ENCODE peak calls at places on chromosomes 3 and 15, in eight cellular contexts. L is left ventricle myocardium inferior, E is RWPE2, H is GM12878, O is hepatocyte, N is lower lobe of right lung, R is heart right ventricle, T is mesenchymal stem cell. W is an unnamed sample.

GRCh38 chr3:107431298-107432012 is 54.2 kb downstream of the CCDC54 start:
- DNase-seq in L (peak; percentile 75), E (peak; percentile 59), H (no peak), O (peak; percentile 79), N (peak; percentile 78), R (peak; percentile 68), T (peak; percentile 80), W (peak; percentile 58)

GRCh38 chr3:116579843-116580242 is 129.7 kb upstream of the TUSC7 start:
- DNase-seq in L (no peak), E (no peak), H (no peak), O (peak; percentile 18), N (no peak), R (no peak), T (peak; percentile 11), W (peak; percentile 3)

GRCh38 chr3:47464603-47465002 is 11.1 kb downstream of the SCAP start:
- DNase-seq in L (no peak), E (no peak), H (no peak), O (no peak), N (no peak), R (no peak), T (no peak), W (peak; percentile 43)

GRCh38 chr3:197525706-197526105 is 30.1 kb downstream of the BDH1 start:
- DNase-seq in L (no peak), E (no peak), H (no peak), O (no peak), N (no peak), R (no peak), T (peak; percentile 29), W (no peak)

GRCh38 chr15:31480356-31481058 is 153.9 kb downstream of the KLF13 start:
- DNase-seq in L (no peak), E (peak; percentile 51), H (no peak), O (no peak), N (no peak), R (no peak), T (no peak), W (no peak)

GRCh38 chr3:171115667-171116066 is 89.1 kb upstream of the SLC2A2 start:
- DNase-seq in L (no peak), E (no peak), H (peak; percentile 5), O (no peak), N (no peak), R (no peak), T (no peak), W (no peak)

GRCh38 chr3:56783644-56784451 is 17.9 kb downstream of the ARHGEF3 start:
- DNase-seq in L (no peak), E (peak; percentile 77), H (peak; percentile 93), O (peak; percentile 52), N (peak; percentile 72), R (no peak), T (peak; percentile 41), W (peak; percentile 88)

GRCh38 chr3:24483873-24484272 is 10.8 kb downstream of the THRB start:
- DNase-seq in L (no peak), E (no peak), H (no peak), O (no peak), N (peak; percentile 49), R (peak; percentile 13), T (no peak), W (no peak)

GRCh38 chr3:194976813-194977322 is 291.2 kb downstream of the FAM43A start:
- DNase-seq in L (no peak), E (no peak), H (no peak), O (no peak), N (no peak), R (no peak), T (peak; percentile 32), W (no peak)

GRCh38 chr15:63870403-63871209 is 36.9 kb upstream of the HERC1 start:
- DNase-seq in L (no peak), E (no peak), H (no peak), O (peak; percentile 89), N (no peak), R (peak; percentile 20), T (peak; percentile 89), W (peak; percentile 44)

GRCh38 chr3:162437480-162437879 is 940.9 kb downstream of the OTOL1 start:
- DNase-seq in L (no peak), E (no peak), H (no peak), O (no peak), N (no peak), R (no peak), T (peak; percentile 41), W (no peak)

DNA sequence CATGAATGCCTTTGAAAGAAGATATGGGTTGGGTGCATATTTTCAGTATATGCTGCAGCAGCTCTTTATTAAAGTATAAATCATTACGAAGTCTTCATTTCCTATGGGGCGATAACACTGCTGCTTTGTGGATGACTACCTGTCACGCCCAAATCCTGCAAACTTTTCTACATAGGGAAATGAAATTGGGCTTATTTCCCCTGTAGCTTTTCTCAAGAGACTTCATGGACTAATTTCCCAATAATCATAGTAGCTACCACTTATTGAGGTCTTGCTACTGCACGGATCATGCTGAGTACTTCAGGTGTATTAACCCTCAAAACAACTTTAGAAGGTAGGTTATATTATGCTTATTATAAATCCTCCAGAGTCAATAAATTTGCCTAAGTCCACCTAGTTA is 8.0 kb downstream of the TGFBR2 start:
- DNase-seq in L (no peak), E (no peak), H (no peak), O (no peak), N (no peak), R (no peak), T (no peak), W (no peak)
- H3K4me1 ChIP-seq in L (peaks cover 100% of the 10 kb centered on the region), E (peaks cover 86% of the 10 kb centered on the region), H (no peaks in the 10 kb centered on the region), O (peaks cover 17% of the 10 kb centered on the region), N (peaks cover 97% of the 10 kb centered on the region), R (peaks cover 95% of the 10 kb centered on the region), T (peaks cover 8% of the 10 kb centered on the region), W (peaks cover 63% of the 10 kb centered on the region)

DNA sequence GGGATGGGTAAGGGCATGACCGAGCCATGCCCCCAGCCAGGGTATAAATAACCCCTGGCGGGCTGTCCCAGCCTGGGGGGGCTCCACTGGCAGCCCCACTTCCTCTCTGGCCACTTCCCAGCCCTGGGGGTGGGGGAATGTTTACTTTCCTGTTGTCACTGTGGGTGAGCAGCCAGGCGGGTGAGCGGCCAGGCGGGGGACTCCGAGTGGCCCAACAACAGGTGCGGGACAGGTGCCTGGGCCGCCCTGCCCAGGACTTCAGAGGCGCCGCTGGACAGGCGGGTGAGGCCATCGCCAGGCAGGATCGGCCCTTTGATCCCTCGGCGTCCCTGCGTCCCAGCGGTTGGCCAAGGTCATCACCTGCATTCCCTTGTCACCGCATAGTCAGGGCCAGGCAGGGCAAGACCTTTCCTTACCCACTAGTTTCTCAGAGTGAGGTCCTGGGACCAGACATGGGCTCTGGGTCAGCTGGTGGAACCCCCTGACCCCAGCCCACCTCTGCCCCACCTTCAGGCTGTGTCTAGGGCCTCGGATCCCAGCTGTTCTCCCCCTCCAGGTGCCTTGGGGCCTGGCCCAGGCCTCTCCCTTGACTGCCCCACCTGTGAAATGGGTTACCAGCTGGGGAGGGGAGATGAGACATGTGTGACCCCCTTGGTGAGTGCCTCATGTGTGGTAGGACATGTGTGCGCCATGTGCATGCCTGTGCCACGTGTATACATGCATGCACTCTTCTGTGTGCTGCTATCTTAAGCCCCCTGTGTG is 16.6 kb downstream of the SEMA3F start:
- DNase-seq in L (no peak), E (no peak), H (no peak), O (peak; percentile 48), N (no peak), R (no peak), T (no peak), W (no peak)
- H3K27ac ChIP-seq in L (peak overlapping the region; percentile 88), E (peak overlapping the region; percentile 97), H (no peak overlapping the region), O (no peak overlapping the region), N (peak overlapping the region; percentile 75), R (peak overlapping the region; percentile 73), T (no peak overlapping the region), W (no peak overlapping the region)

GRCh38 chr15:60721232-60721576 is 242.3 kb upstream of the ICE2 start:
- DNase-seq in L (no peak), E (no peak), H (no peak), O (no peak), N (no peak), R (no peak), T (no peak), W (no peak)

GRCh38 chr15:60720084-60720483 is 241.1 kb upstream of the ICE2 start:
- DNase-seq in L (no peak), E (no peak), H (no peak), O (no peak), N (no peak), R (no peak), T (no peak), W (no peak)

GRCh38 chr15:60720493-60721231 is 241.7 kb upstream of the ICE2 start:
- DNase-seq in L (no peak), E (no peak), H (peak; percentile 67), O (no peak), N (no peak), R (no peak), T (peak; percentile 41), W (no peak)

GRCh38 chr15:60721706-60722105 is 242.8 kb upstream of the ICE2 start:
- DNase-seq in L (no peak), E (no peak), H (no peak), O (peak; percentile 34), N (no peak), R (no peak), T (peak; percentile 91), W (no peak)

DNA sequence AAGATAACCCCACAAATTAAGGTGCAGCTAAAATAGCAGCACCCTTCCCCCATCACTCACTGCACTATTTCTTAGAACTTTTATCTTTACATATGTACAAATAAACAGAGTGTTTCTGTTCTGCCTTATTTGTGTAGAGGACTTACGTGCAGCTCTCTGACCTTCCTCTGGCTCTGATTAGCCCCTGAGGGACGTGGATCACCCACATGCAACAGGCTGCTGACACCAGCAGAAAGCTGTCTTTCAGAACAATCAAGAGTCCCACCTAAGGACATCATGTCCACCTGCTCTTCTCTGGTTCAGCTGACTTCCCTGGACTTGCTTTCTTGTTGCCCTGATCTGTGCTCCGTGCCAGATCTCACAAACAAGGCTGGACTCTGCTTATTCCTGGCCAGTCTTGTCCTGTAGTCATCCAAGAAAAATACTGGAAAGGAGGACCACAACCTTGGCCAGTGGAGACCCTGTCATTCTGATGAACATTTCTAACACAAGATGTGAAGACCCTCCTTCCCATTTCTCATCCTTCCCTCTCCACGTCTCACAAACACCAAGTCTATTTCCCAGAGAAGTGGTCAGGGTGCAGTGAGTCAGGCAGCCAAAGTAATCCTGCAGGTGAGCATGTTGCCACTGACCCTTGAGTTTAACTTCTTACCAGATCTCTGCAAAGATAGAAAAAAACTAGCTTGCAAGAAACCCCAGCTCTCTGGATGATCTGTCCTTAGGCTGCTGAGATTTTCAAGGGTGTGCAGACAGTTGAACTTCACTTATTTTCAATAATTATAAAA is 243.6 kb upstream of the ICE2 start:
- DNase-seq in L (no peak), E (no peak), H (no peak), O (no peak), N (no peak), R (no peak), T (peak; percentile 26), W (no peak)
- H3K4me1 ChIP-seq in L (peaks cover 7% of the 10 kb centered on the region), E (no peaks in the 10 kb centered on the region), H (peaks cover 32% of the 10 kb centered on the region), O (peaks cover 2% of the 10 kb centered on the region), N (no peaks in the 10 kb centered on the region), R (peaks cover 20% of the 10 kb centered on the region), T (no peaks in the 10 kb centered on the region), W (no peaks in the 10 kb centered on the region)

DNA sequence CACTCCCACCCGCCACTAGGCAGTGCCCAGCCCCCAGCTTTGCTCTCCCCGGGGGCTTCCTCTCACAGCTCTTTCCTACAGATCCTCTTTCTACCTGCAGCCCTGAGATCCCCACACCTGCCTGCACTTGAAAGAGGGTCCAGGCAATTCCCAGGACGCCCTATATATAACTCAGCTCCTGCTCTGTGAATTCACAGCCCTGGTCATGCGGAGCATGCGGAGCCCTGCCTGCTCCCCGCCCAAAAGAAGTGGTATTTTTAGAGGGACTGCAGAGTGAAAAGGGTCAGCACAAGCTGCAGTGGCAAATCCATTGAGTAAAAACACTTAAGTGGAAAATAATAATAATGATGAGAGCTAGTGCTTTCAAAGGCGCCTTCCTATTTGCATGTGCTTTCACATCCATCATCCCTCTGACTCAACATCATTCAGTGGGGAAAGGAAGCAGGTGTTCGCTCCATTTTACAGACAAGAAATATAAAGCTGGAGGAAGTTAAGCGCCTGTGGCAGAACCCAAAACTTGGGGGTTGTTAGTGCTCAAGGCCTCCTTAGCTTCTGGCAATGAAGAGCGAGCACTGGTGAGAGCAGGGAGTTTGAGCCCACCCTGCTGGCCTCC is 76.3 kb upstream of the LIPC start:
- DNase-seq in L (no peak), E (no peak), H (no peak), O (no peak), N (no peak), R (no peak), T (no peak), W (no peak)
- H3K27ac ChIP-seq in L (no peak overlapping the region), E (no peak overlapping the region), H (no peak overlapping the region), O (no peak overlapping the region), N (no peak overlapping the region), R (no peak overlapping the region), T (no peak overlapping the region), W (no peak overlapping the region)